ENCODE peak calls at places on chromosomes 7 and 10, in six cellular contexts. O is bronchial epithelial cell, Y is choroid plexus epithelial cell, X is H9, D is fibroblast of the aortic adventitia, C is fibroblast of lung. R is an unnamed sample.

GRCh38 chr7:139629392-139630082 is 106.1 kb downstream of the CLEC2L start:
- DNase-seq in O (no peak), X (no peak), Y (no peak), D (no peak), C (no peak), R (no peak)

GRCh38 chr7:6392712-6393666 is 54.8 kb downstream of the DAGLB start:
- DNase-seq in D (peak), Y (peak), O (peak), X (no peak), C (peak), R (peak)

GRCh38 chr7:116591202-116592040 is 66.6 kb downstream of the CAV1 start:
- DNase-seq in D (peak), O (peak), X (no peak), C (no peak), Y (peak), R (peak)

GRCh38 chr7:130982160-130982638 is 248.2 kb upstream of the KLF14 start:
- DNase-seq in C (peak), X (no peak), Y (peak), O (peak), D (peak), R (peak)

GRCh38 chr10:90494183-90494582 is 363.7 kb downstream of the HTR7 start:
- DNase-seq in X (no peak), Y (no peak), O (no peak), D (no peak), C (no peak), R (no peak)

GRCh38 chr10:112698774-112699173 is 251.3 kb upstream of the TCF7L2 start:
- DNase-seq in D (no peak), Y (no peak), X (no peak), O (no peak), C (no peak), R (no peak)

GRCh38 chr7:57203161-57203791 is 71.0 kb upstream of the ZNF479 start:
- DNase-seq in X (no peak), O (no peak), Y (no peak), C (no peak), D (no peak), R (no peak)

GRCh38 chr10:72426982-72427381 is 72.3 kb upstream of the DNAJB12 start:
- DNase-seq in C (no peak), Y (peak), D (no peak), X (peak), O (no peak), R (no peak)

GRCh38 chr10:30719832-30720231 is 90.3 kb upstream of the LYZL2 start:
- DNase-seq in O (no peak), C (no peak), Y (no peak), D (no peak), X (no peak), R (no peak)

GRCh38 chr7:43509906-43510305 is 73.0 kb upstream of the STK17A start:
- DNase-seq in X (no peak), C (no peak), Y (no peak), O (peak), D (no peak), R (no peak)

GRCh38 chr7:123070702-123071286 is 75.3 kb upstream of the TAS2R16 start:
- DNase-seq in D (peak), X (no peak), C (peak), Y (peak), O (peak), R (no peak)

GRCh38 chr10:131778842-131779241 is 122.0 kb upstream of the PPP2R2D start:
- DNase-seq in D (no peak), Y (no peak), C (no peak), X (no peak), O (no peak), R (no peak)

GRCh38 chr7:25385731-25386136 is 157.4 kb upstream of the NPVF start:
- DNase-seq in Y (no peak), O (no peak), D (no peak), C (no peak), X (no peak), R (no peak)

GRCh38 chr7:130960208-130960988 is 226.4 kb upstream of the KLF14 start:
- DNase-seq in Y (peak), D (peak), O (peak), X (no peak), C (peak), R (peak)

GRCh38 chr10:121572857-121573540 is 25.2 kb downstream of the FGFR2 start:
- DNase-seq in O (no peak), C (no peak), Y (no peak), D (no peak), X (no peak), R (no peak)

GRCh38 chr7:98991141-98991540 is 112.8 kb downstream of the TRRAP start:
- DNase-seq in O (no peak), C (no peak), Y (no peak), D (no peak), X (no peak), R (no peak)

GRCh38 chr7:25389489-25390106 is 161.3 kb upstream of the NPVF start:
- DNase-seq in Y (peak), D (peak), O (peak), C (peak), X (no peak), R (peak)

DNA sequence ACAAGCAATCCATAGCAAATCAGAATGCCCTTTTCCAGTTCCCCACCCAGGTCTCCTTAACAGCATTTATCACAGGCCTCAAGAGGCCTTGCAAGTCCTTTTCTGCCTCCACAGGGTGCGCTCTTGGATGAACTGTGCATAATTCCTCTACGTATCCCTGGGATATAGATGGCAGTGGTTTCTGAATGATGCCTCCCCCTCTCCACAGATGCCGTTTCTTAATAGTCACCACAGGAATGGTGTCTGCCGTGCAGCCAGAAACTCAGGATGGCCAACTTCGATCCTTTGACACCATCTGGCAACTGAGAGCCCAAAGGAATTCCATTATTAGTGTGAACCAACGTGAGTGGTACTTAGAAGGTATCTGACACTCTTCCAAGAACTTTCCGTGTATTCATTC is 43.1 kb downstream of the JAZF1 start:
- DNase-seq in Y (no peak), X (no peak), C (peak), D (no peak), O (no peak), R (no peak)
- TF ChIP-seq CTCF in Y (no peak), X (no peak), C (no peak), D (no peak), O (no peak), R (no peak)

GRCh38 chr7:14424675-14425074 is 435.2 kb upstream of the ETV1 start:
- DNase-seq in C (no peak), Y (peak), X (no peak), O (no peak), D (no peak), R (no peak)
- TF ChIP-seq CTCF in C (no peak), Y (peak), X (peak), O (no peak), D (no peak), R (no peak)

GRCh38 chr7:108101759-108102158 is 28.4 kb downstream of the LAMB4 start:
- DNase-seq in X (no peak), D (no peak), Y (no peak), O (no peak), C (no peak), R (no peak)
- TF ChIP-seq CTCF in X (no peak), D (no peak), Y (no peak), O (no peak), C (no peak), R (no peak)

GRCh38 chr10:12717981-12718707 is 283.4 kb downstream of the CCDC3 start:
- DNase-seq in O (peak), X (no peak), C (peak), Y (peak), D (peak), R (peak)
- TF ChIP-seq CTCF in O (peak), X (peak), C (no peak), Y (peak), D (peak), R (peak)

GRCh38 chr7:155804897-155805825 is 7.1 kb downstream of the SHH start:
- DNase-seq in X (peak), D (peak), Y (peak), C (peak), O (peak), R (peak)
- TF ChIP-seq CTCF in X (peak), D (peak), Y (peak), C (peak), O (peak), R (peak)

GRCh38 chr7:144668503-144668902 is 167.3 kb downstream of the TPK1 start:
- DNase-seq in X (no peak), D (no peak), O (no peak), Y (no peak), C (no peak), R (no peak)

GRCh38 chr7:144674550-144674949 is 161.3 kb downstream of the TPK1 start:
- DNase-seq in O (no peak), Y (no peak), C (no peak), D (no peak), X (no peak), R (no peak)

GRCh38 chr7:144671429-144671828 is 164.4 kb downstream of the TPK1 start:
- DNase-seq in X (peak), O (peak), D (no peak), C (no peak), Y (no peak), R (peak)

GRCh38 chr7:144672869-144673268 is 163.0 kb downstream of the TPK1 start:
- DNase-seq in X (no peak), D (no peak), O (no peak), Y (no peak), C (no peak), R (no peak)

DNA sequence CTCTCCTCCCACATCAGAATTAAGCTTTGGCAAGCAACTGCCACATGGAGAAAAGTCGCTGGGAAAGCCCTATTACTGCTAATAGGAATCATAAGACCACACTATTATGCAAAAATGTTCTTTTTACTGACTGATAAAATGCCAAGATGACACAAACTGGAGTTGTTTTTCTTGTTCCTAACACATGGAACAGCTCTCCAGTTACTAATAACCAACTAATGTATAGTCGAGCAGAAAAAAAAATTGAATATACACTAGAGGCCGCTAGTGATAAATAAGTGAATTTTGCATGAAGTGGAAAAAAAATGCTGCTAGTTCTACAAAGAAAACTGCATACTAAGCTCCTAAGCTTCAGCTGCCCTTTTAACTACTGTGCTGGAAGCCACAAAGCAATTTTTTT is 165.6 kb downstream of the TPK1 start:
- DNase-seq in C (no peak), D (peak), X (no peak), Y (peak), O (peak), R (peak)
- TF ChIP-seq CTCF in C (no peak), D (peak), X (no peak), Y (peak), O (no peak), R (no peak)

DNA sequence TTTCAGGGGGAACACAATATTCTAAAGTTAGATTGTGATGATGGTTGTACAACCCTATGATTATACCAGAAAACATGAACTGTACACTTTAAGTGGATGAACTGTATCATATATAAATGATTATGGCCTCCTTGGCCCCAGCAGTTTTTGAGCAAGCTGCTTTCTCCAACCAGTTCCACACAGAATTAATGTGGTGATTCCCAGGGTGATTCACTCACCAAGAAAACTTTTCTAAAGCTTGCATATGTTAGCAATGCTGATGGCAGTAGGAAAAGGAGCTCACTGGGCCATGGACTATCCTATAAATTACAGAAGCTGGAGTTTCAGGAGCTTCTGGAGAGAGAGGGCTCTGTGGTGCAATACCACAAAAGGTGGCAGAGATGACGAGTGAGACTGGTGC is 52.9 kb upstream of the KCNIP2 start:
- DNase-seq in O (peak), D (no peak), X (no peak), Y (no peak), C (peak), R (no peak)
- TF ChIP-seq CTCF in O (no peak), D (no peak), X (no peak), Y (no peak), C (no peak), R (no peak)

DNA sequence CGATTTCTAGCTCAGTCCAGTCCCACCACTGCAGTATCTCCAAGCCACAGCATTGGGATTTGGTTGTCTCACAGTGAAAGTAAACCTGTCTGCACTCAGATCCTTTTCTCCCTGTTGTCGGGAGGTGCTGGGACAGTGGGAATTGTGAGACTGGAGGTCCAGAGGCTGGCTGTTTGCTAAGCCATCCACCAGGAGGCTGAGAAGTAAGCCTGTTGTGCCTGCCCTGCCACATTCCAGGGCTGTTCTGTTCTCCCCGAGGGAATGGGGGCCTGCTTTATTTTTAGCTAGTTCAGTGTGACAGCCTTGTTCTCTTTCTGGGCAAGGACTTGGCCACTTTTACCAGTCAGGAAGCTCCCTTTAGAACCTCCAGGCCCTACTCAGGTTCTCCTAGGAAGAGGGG is 54.9 kb downstream of the HK1 start:
- DNase-seq in O (peak), D (peak), Y (peak), X (peak), C (no peak), R (peak)
- TF ChIP-seq CTCF in O (peak), D (peak), Y (peak), X (peak), C (peak), R (no peak)